ENCODE peak calls at places on chromosome 19, in six cellular contexts. A is pancreas; Q is EH; V is T-helper 2 cell; C is astrocyte of the spinal cord; E is stimulated activated CD4-positive, alpha-beta T cell treated with anti-CD3 and anti-CD28 coated beads, Interleukin-15, amount 100 ng/mL, for 1 hour. L is an unnamed sample.

GRCh38 chr19:34173145-34173956 is 1.0 kb downstream of the LSM14A start:
- DNase-seq in A (peak), Q (peak), V (peak), C (no peak), E (no peak), L (peak)

GRCh38 chr19:42553292-42554045 is 25.2 kb upstream of the CEACAM1 start:
- DNase-seq in A (no peak), Q (peak), V (no peak), C (peak), E (no peak), L (peak)

GRCh38 chr19:38528213-38528755 is 89.5 kb downstream of the MAP4K1 start:
- DNase-seq in A (no peak), Q (no peak), V (no peak), C (no peak), E (no peak), L (no peak)

GRCh38 chr19:44592451-44592890 is 20.9 kb upstream of the IGSF23 start:
- DNase-seq in A (peak), Q (peak), V (no peak), C (no peak), E (no peak), L (no peak)

GRCh38 chr19:44905437-44906160 is at the start of gene APOE:
- DNase-seq in A (no peak), Q (no peak), V (no peak), C (no peak), E (no peak), L (peak)

GRCh38 chr19:23817519-23817918 is 58.8 kb upstream of the ZNF681 start:
- DNase-seq in A (no peak), Q (peak), V (peak), C (no peak), E (no peak), L (peak)

GRCh38 chr19:2035590-2035991 is 15.5 kb downstream of the MKNK2 start:
- DNase-seq in A (no peak), Q (no peak), V (no peak), C (no peak), E (no peak), L (no peak)

GRCh38 chr19:47093254-47093653 is 20.3 kb downstream of the ZC3H4 start:
- DNase-seq in A (no peak), Q (no peak), V (no peak), C (no peak), E (no peak), L (no peak)

GRCh38 chr19:343941-344624 is 513 bp downstream of the MIER2 start:
- DNase-seq in A (no peak), Q (peak), V (peak), C (peak), E (no peak), L (peak)

GRCh38 chr19:3178973-3179738 is 587 bp downstream of the S1PR4 start:
- DNase-seq in A (no peak), Q (no peak), V (peak), C (no peak), E (no peak), L (no peak)

GRCh38 chr19:48381178-48381950 is 10.0 kb downstream of the KDELR1 start:
- DNase-seq in A (no peak), Q (no peak), V (no peak), C (no peak), E (no peak), L (no peak)

GRCh38 chr19:39166571-39167391 is 30.0 kb upstream of the NCCRP1 start:
- DNase-seq in A (peak), Q (no peak), V (no peak), C (no peak), E (no peak), L (no peak)

GRCh38 chr19:45428385-45429231 is 4.9 kb upstream of the ERCC1 start:
- DNase-seq in A (no peak), Q (peak), V (no peak), C (peak), E (no peak), L (peak)

GRCh38 chr19:47608908-47609879 is at the start of gene BICRA:
- DNase-seq in A (peak), Q (peak), V (peak), C (peak), E (peak), L (peak)

GRCh38 chr19:3359850-3360493 is 6.4 kb upstream of the NFIC start:
- DNase-seq in A (no peak), Q (no peak), V (peak), C (no peak), E (no peak), L (no peak)

GRCh38 chr19:30344446-30345425 is 27.4 kb upstream of the ZNF536 start:
- DNase-seq in A (no peak), Q (no peak), V (no peak), C (no peak), E (no peak), L (no peak)

GRCh38 chr19:42099336-42099925 is 23.5 kb downstream of the ZNF574 start:
- DNase-seq in A (peak), Q (no peak), V (no peak), C (no peak), E (no peak), L (no peak)

GRCh38 chr19:38698225-38699026 is 45.8 kb downstream of the CAPN12 start:
- DNase-seq in A (no peak), Q (no peak), V (no peak), C (no peak), E (no peak), L (no peak)

GRCh38 chr19:23309926-23310325 is 59.7 kb upstream of the ZNF724 start:
- DNase-seq in A (no peak), Q (no peak), V (no peak), C (no peak), E (no peak), L (no peak)

GRCh38 chr19:10226376-10227214 is 4.5 kb downstream of the S1PR2 start:
- DNase-seq in A (peak), Q (peak), V (no peak), C (peak), E (no peak), L (peak)

GRCh38 chr19:49512970-49513745 is 697 bp downstream of the FCGRT start:
- DNase-seq in A (no peak), Q (peak), V (peak), C (no peak), E (no peak), L (peak)

GRCh38 chr19:35348909-35349611 is 1.4 kb downstream of the FFAR1 start:
- DNase-seq in A (no peak), Q (no peak), V (no peak), C (no peak), E (no peak), L (no peak)

GRCh38 chr19:50969413-50969760 is at the start of gene KLK6:
- DNase-seq in A (no peak), Q (no peak), V (no peak), C (no peak), E (no peak), L (no peak)

GRCh38 chr19:38429055-38429810 is 3.2 kb upstream of the RASGRP4 start:
- DNase-seq in A (no peak), Q (peak), V (peak), C (no peak), E (no peak), L (no peak)

GRCh38 chr19:6279931-6280591 is at the start of gene MLLT1:
- DNase-seq in A (peak), Q (peak), V (peak), C (peak), E (peak), L (peak)

GRCh38 chr19:33438016-33438671 is 64.6 kb downstream of the CEBPG start:
- DNase-seq in A (no peak), Q (peak), V (no peak), C (peak), E (no peak), L (peak)

GRCh38 chr19:5889288-5889971 is 14.2 kb downstream of the NDUFA11 start:
- DNase-seq in A (no peak), Q (peak), V (no peak), C (no peak), E (no peak), L (no peak)

L was measured in fibroblast of pulmonary artery.